ENCODE peak calls at places on chromosomes 2 and 18, in four cellular contexts. K, C, E and X are unnamed samples.

GRCh38 chr2:21822505-21822904 is 698.7 kb downstream of the TDRD15 start:
- DNase-seq in K (no peak), C (no peak), E (no peak), X (no peak)

GRCh38 chr18:7269903-7270302 is 39.0 kb downstream of the LRRC30 start:
- DNase-seq in K (no peak), C (no peak), E (no peak), X (no peak)

GRCh38 chr2:157178865-157179264 is 78.6 kb upstream of the GALNT5 start:
- DNase-seq in K (no peak), C (no peak), E (no peak), X (no peak)

GRCh38 chr2:112317303-112318158 is 42.1 kb downstream of the ZC3H6 start:
- DNase-seq in K (no peak), C (peak; percentile 40), E (no peak), X (no peak)

GRCh38 chr2:97961534-97961933 is 34.2 kb downstream of the TMEM131 start:
- DNase-seq in K (no peak), C (no peak), E (no peak), X (no peak)

GRCh38 chr18:33270297-33270696 is 170.2 kb downstream of the CCDC178 start:
- DNase-seq in K (no peak), C (no peak), E (no peak), X (no peak)

GRCh38 chr2:45438872-45439665 is 172.0 kb downstream of the SRBD1 start:
- DNase-seq in K (no peak), C (no peak), E (no peak), X (no peak)

GRCh38 chr2:191746809-191747208 is 68.9 kb downstream of the NABP1 start:
- DNase-seq in K (no peak), C (no peak), E (no peak), X (no peak)

GRCh38 chr2:129880309-129880708 is 99.2 kb upstream of the RAB6C start:
- DNase-seq in K (no peak), C (no peak), E (no peak), X (no peak)

GRCh38 chr18:62098960-62099359 is 87.9 kb downstream of the PIGN start:
- DNase-seq in K (no peak), C (no peak), E (no peak), X (no peak)

GRCh38 chr2:220302756-220303155 is 675.3 kb downstream of the SLC4A3 start:
- DNase-seq in K (no peak), C (no peak), E (no peak), X (no peak)

GRCh38 chr18:37330173-37330572 is 235.4 kb downstream of the CELF4 start:
- DNase-seq in K (no peak), C (no peak), E (no peak), X (no peak)

GRCh38 chr2:7111626-7112025 is 194.4 kb downstream of the RNF144A start:
- DNase-seq in K (no peak), C (no peak), E (no peak), X (peak; percentile 23)

GRCh38 chr18:80109676-80110078 is 615 bp downstream of the ADNP2 start:
- DNase-seq in K (no peak), C (peak; percentile 43), E (peak; percentile 34), X (peak; percentile 75)

GRCh38 chr2:27049422-27050280 is 1.8 kb upstream of the AGBL5 start:
- DNase-seq in K (no peak), C (no peak), E (peak; percentile 21), X (no peak)

GRCh38 chr2:43032894-43033270 is 193.5 kb downstream of the ZFP36L2 start:
- DNase-seq in K (no peak), C (no peak), E (no peak), X (no peak)

GRCh38 chr2:237256845-237257244 is 157.1 kb downstream of the COL6A3 start:
- DNase-seq in K (no peak), C (peak; percentile 58), E (no peak), X (no peak)

GRCh38 chr2:85355073-85355410 is 473 bp downstream of the ELMOD3 start:
- DNase-seq in K (no peak), C (no peak), E (no peak), X (no peak)

GRCh38 chr18:48123965-48124364 is 193.5 kb upstream of the SMAD2 start:
- DNase-seq in K (no peak), C (no peak), E (no peak), X (no peak)

GRCh38 chr18:61727241-61727640 is 165.6 kb downstream of the RNF152 start:
- DNase-seq in K (no peak), C (no peak), E (no peak), X (no peak)

GRCh38 chr2:1639086-1639858 is 105.0 kb downstream of the PXDN start:
- DNase-seq in K (no peak), C (no peak), E (no peak), X (no peak)

GRCh38 chr18:9474103-9474982 is 970 bp upstream of the RALBP1 start:
- DNase-seq in K (peak; percentile 80), C (peak; percentile 77), E (no peak), X (peak; percentile 11)

GRCh38 chr18:2494921-2495320 is 76.4 kb downstream of the METTL4 start:
- DNase-seq in K (no peak), C (no peak), E (no peak), X (no peak)

GRCh38 chr18:48896875-48897511 is 53.8 kb downstream of the SMAD7 start:
- DNase-seq in K (no peak), C (peak; percentile 43), E (no peak), X (peak; percentile 67)

GRCh38 chr18:77366725-77367641 is 117.3 kb downstream of the GALR1 start:
- DNase-seq in K (no peak), C (no peak), E (peak; percentile 91), X (no peak)

GRCh38 chr2:109407401-109408335 is 206.1 kb downstream of the SEPTIN10 start:
- DNase-seq in K (peak; percentile 81), C (no peak), E (no peak), X (no peak)